ENCODE peak calls at places on chromosomes 11 and 22, in seven cellular contexts. X is heart left ventricle; Q is Panc1; G is transverse colon; J is tibial nerve; S is cardiac fibroblast; K is CD8-positive, alpha-beta T cell. H is an unnamed sample.

GRCh38 chr11:60872952-60873524 is 5.7 kb downstream of the ZP1 start:
- DNase-seq in X (peak), Q (no peak), G (peak), J (no peak), S (peak), K (no peak), H (peak)

GRCh38 chr11:2892215-2893020 is 6.8 kb upstream of the CDKN1C start:
- DNase-seq in X (peak), Q (no peak), G (peak), J (peak), S (peak), K (no peak), H (no peak)

GRCh38 chr11:72642815-72643511 is 31.3 kb downstream of the PDE2A start:
- DNase-seq in X (peak), Q (peak), G (peak), J (no peak), S (peak), K (peak), H (no peak)

GRCh38 chr11:105000797-105001196 is 22.2 kb downstream of the CASP5 start:
- DNase-seq in X (no peak), Q (peak), G (peak), J (no peak), S (no peak), K (peak), H (no peak)

GRCh38 chr22:48192920-48193319 is 1430.5 kb downstream of the TBC1D22A start:
- DNase-seq in X (no peak), Q (no peak), G (no peak), J (no peak), S (no peak), K (no peak), H (no peak)

GRCh38 chr11:45590743-45591142 is 74.7 kb downstream of the CHST1 start:
- DNase-seq in X (no peak), Q (no peak), G (no peak), J (no peak), S (no peak), K (no peak), H (no peak)

GRCh38 chr22:41810022-41810421 is 9.5 kb downstream of the CCDC134 start:
- DNase-seq in X (no peak), Q (no peak), G (no peak), J (no peak), S (no peak), K (no peak), H (no peak)

GRCh38 chr22:45226681-45227186 is 14.0 kb downstream of the KIAA0930 start:
- DNase-seq in X (peak), Q (no peak), G (no peak), J (no peak), S (peak), K (no peak), H (no peak)

GRCh38 chr11:129192150-129192549 is at the start of gene ARHGAP32:
- DNase-seq in X (no peak), Q (peak), G (peak), J (no peak), S (no peak), K (no peak), H (no peak)

GRCh38 chr11:56045538-56045937 is 18.1 kb downstream of the OR5AS1 start:
- DNase-seq in X (no peak), Q (no peak), G (no peak), J (no peak), S (no peak), K (no peak), H (no peak)

GRCh38 chr11:74672956-74673895 is 58.0 kb downstream of the CHRDL2 start:
- DNase-seq in X (peak), Q (no peak), G (peak), J (no peak), S (peak), K (no peak), H (peak)

GRCh38 chr11:86938900-86939880 is 16.0 kb downstream of the FZD4 start:
- DNase-seq in X (no peak), Q (peak), G (no peak), J (no peak), S (peak), K (no peak), H (no peak)

GRCh38 chr11:77176996-77177395 is 49.0 kb downstream of the MYO7A start:
- DNase-seq in X (no peak), Q (no peak), G (no peak), J (no peak), S (no peak), K (no peak), H (no peak)

GRCh38 chr22:37431366-37431765 is 4.1 kb upstream of the ELFN2 start:
- DNase-seq in X (peak), Q (no peak), G (no peak), J (no peak), S (no peak), K (no peak), H (no peak)

GRCh38 chr11:119481667-119482400 is 58.9 kb upstream of the THY1 start:
- DNase-seq in X (no peak), Q (no peak), G (peak), J (no peak), S (no peak), K (no peak), H (no peak)

GRCh38 chr11:19355601-19356000 is 114.9 kb upstream of the E2F8 start:
- DNase-seq in X (peak), Q (no peak), G (no peak), J (no peak), S (no peak), K (no peak), H (no peak)

GRCh38 chr22:26585104-26585790 is 4.7 kb downstream of the TPST2 start:
- DNase-seq in X (peak), Q (no peak), G (no peak), J (no peak), S (peak), K (no peak), H (peak)

GRCh38 chr11:3894128-3894731 is 38.8 kb downstream of the STIM1 start:
- DNase-seq in X (peak), Q (no peak), G (peak), J (no peak), S (peak), K (no peak), H (no peak)

GRCh38 chr11:125887373-125888324 is at the start of gene HYLS1:
- DNase-seq in X (peak), Q (peak), G (peak), J (peak), S (peak), K (peak), H (peak)
- TF ChIP-seq CTCF in X (peak), Q (peak), G (peak), J (no peak), S (peak), K (no peak), H (no peak)

DNA sequence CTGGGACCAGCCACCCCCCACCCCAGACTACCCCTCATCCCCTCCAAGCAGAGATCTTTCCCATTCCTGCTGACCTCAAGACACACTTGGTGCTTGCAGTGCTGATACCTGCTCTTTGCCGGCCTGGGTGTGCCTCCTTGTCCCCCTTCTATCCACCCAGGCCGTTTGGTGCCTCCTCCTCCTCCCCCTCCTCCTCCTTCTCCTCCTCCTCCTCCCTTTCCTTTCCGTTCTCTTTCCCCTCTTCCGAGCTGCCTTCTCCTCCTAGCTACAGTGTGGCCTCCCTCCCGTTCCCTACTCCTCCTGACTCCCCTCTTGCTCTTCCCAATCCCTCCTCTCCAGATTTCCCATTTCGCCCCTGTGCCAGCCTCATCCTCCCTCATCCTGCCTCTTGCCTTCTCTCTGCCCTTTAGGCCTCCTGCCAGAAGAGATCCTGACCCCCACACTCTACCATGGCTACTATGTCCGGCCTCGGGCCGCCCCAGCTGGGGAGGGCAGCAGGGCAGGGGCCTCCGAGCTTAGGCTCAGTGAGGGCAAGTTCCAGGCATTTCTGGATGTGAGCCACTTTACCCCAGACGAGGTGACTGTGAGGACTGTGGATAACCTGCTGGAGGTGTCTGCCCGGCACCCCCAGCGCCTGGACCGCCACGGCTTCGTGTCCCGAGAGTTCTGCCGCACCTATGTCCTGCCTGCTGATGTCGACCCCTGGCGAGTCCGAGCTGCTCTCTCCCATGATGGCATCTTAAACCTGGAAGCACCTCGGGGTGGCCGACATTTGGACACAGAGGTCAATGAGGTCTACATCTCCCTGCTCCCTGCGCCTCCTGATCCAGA is 712 bp downstream of the HSPB2 start:
- DNase-seq in X (peak), Q (no peak), G (no peak), J (no peak), S (no peak), K (no peak), H (no peak)
- H3K4me3 ChIP-seq in X (peak), Q (no peak), G (peak), J (peak), S (peak), K (no peak), H (peak)

GRCh38 chr11:130318031-130318673 is 3.4 kb upstream of the ZBTB44 start:
- DNase-seq in X (no peak), Q (no peak), G (no peak), J (no peak), S (no peak), K (no peak), H (no peak)

GRCh38 chr11:130313383-130314183 is 1.1 kb downstream of the ZBTB44 start:
- DNase-seq in X (no peak), Q (no peak), G (no peak), J (no peak), S (peak), K (no peak), H (no peak)

GRCh38 chr11:130314749-130315285 is at the start of gene ZBTB44:
- DNase-seq in X (peak), Q (peak), G (peak), J (peak), S (peak), K (peak), H (peak)

GRCh38 chr11:130314184-130314748 is 451 bp downstream of the ZBTB44 start:
- DNase-seq in X (peak), Q (no peak), G (peak), J (no peak), S (peak), K (peak), H (no peak)

DNA sequence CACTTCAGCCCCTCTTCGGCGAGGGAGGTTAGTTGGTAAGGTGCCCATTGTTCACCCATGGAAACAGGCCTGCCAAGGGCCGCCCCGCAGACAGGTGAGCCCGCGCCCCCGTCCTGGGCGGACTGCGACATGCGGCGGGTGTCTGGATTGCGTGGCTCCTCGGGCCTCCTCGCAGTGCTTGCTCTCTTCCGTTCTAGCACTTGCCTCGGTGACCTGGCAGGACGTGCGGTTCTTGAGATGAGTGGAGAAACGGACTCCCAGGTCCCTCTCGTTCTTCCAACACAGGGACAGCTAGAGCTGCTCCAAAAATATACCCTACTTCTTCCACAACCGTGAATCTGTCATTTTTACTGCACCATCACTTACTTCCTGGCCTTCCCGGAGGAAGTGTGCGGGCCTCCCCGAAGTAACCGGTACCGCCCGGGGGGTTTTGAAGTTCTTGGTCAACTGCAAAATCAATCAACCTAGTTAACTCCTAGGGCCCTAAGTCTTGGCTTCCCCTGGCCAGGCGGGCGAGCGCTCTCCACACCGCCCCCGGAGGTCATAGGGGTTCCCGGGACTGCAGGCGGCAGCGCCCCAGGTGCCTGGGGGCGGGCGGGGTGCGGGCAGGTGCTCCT is 745 bp upstream of the ZBTB44 start:
- DNase-seq in X (peak), Q (no peak), G (peak), J (no peak), S (no peak), K (peak), H (no peak)
- TF ChIP-seq CTCF in X (no peak), Q (peak), G (no peak), J (peak), S (no peak), K (peak), H (no peak)

DNA sequence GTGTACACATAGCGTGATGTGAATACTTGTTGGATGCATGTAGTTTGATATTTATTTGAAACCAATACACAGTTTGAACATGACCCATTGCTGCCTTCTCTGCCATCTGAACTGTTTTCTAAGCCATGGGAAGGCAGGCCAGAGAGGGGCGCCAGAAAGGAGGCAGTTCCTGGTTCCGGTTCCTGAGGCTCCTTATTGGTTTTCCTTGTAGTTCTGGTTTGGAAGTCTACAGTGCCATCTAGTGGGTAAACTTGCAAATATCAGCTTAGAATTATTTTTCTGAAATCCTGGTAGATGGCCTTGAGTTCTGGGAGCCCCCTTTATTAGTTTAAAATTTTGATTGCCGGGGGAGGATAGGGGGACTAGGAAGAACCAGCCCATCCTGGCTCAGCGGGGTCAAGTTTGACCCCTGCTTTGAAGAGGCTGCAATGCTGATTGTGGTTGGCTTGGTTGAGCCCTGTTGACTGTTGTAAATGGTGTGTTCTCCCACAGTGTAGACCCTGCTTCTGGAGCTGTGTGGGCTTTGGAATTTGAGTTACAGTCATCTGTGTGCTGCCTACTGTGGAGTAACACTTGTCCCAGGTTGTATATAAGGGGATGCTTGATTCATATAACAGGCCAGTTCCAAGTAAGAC is 48.4 kb downstream of the GRAMD1B start:
- DNase-seq in X (peak), Q (peak), G (peak), J (no peak), S (peak), K (no peak), H (no peak)
- H3K4me3 ChIP-seq in X (no peak), Q (peak), G (no peak), J (no peak), S (no peak), K (no peak), H (no peak)

DNA sequence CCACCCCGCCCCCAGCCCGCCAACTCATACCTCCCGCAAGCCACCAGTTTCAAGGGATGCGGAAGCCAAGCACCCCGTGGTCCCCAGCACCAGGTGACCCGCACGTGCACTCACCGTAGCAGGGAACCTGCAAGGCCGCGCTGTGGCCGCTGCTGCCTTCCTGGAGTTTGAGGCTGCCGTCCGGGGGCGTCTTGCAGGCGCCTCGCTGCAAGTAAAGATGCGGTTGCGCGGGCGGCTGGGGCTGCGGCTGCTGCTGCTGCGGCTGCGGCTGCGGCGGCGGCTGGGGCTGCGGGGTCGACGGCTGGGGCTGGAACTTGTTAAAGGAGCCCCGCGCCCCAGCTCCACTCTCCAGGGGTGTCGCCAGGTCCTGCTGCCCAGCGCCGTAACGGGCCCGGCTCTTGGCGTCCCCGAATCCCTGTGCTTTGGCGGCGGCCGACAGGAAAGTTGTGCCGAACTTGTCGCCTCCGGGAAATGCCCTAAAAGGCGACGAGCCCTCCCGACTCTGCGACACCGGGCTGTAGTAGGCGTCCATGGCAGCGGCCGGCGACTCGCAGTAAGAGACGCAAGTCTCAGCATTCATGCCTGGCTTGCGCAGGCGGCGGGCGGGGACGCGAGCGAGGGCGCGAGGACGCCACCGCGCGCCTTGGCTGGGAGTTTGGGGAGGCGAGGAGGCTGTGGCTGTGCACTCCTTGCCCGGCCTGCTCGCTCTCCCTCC is at the start of gene ALX4:
- DNase-seq in X (no peak), Q (no peak), G (no peak), J (no peak), S (peak), K (no peak), H (no peak)
- TF ChIP-seq CTCF in X (peak), Q (no peak), G (no peak), J (no peak), S (no peak), K (no peak), H (no peak)

DNA sequence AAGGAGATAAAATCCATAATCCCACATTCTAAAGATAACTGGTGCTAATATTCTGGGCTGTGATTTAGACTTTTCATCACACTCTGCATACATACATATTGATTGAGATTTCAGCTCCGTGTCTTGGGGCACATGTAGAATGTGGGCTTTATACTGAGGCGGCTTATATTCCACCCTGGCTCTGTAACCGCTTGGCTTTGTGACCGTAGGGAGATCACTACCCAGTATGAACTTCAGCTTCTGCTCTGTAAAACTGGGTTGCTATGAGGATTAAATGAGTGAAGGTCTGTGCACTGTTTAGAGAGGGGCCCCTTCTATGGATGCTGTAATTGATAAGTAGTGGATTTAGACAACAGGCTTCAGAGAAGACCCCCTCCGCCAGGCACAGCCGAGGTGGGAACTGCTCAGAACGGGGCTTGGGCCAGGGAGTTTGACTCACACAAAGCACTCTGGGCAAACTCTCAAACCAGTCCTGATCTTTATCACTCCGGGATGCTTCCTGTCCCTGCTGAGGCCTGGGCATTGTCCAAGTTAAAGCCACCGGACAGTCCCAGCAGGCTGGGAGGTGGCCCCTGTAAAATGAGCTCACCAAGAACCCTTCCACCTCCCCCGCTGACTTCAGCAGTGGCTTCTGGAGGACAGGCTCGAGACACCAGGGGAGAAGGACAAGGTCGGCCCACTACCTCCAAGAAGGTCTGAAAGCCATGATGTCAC is 17.2 kb downstream of the KIAA1671 start:
- DNase-seq in X (peak), Q (no peak), G (peak), J (peak), S (peak), K (no peak), H (no peak)
- H3K4me3 ChIP-seq in X (no peak), Q (peak), G (no peak), J (no peak), S (no peak), K (no peak), H (no peak)

GRCh38 chr22:28112548-28113043 is 193.5 kb upstream of the PITPNB start:
- DNase-seq in X (peak), Q (no peak), G (no peak), J (peak), S (peak), K (no peak), H (peak)
- TF ChIP-seq CTCF in X (peak), Q (peak), G (peak), J (peak), S (peak), K (no peak), H (peak)

DNA sequence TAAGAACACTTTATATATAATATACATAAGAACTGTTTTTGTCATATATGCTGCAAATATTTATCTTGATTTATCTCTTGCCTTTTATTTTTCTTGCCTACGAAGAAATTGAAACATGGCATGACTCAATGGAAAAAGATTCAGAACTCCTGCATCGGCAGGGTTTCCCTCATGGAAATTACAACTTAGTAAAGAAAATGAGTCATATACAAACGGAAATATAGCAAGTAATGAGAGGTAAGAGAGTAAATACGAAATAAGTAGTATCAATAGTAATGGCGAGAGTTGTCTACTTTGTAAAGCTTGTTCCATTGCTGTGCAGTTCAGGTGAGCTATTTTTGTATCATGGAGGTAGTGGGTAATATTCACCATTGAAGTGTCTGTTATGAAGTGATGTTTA is 350.4 kb downstream of the DDX10 start:
- DNase-seq in X (no peak), Q (peak), G (no peak), J (no peak), S (peak), K (no peak), H (no peak)
- H3K4me3 ChIP-seq in X (no peak), Q (no peak), G (no peak), J (no peak), S (no peak), K (no peak), H (no peak)

GRCh38 chr22:49738006-49738405 is 89.7 kb downstream of the BRD1 start:
- DNase-seq in X (no peak), Q (no peak), G (no peak), J (no peak), S (no peak), K (no peak), H (no peak)

GRCh38 chr22:49735411-49736311 is 92.0 kb downstream of the BRD1 start:
- DNase-seq in X (no peak), Q (no peak), G (no peak), J (no peak), S (no peak), K (no peak), H (no peak)

GRCh38 chr22:49738566-49738965 is 89.1 kb downstream of the BRD1 start:
- DNase-seq in X (no peak), Q (no peak), G (no peak), J (no peak), S (no peak), K (no peak), H (no peak)

GRCh38 chr22:49736538-49736937 is 91.1 kb downstream of the BRD1 start:
- DNase-seq in X (no peak), Q (no peak), G (no peak), J (no peak), S (no peak), K (no peak), H (no peak)

GRCh38 chr22:49737101-49737551 is 90.5 kb downstream of the BRD1 start:
- DNase-seq in X (no peak), Q (no peak), G (no peak), J (no peak), S (no peak), K (no peak), H (no peak)
- TF ChIP-seq CTCF in X (no peak), Q (no peak), G (no peak), J (no peak), S (no peak), K (no peak), H (no peak)